ENCODE peak calls at places on chromosome 7, in six cellular contexts. One of them, this sample, is unnamed. For H3K27me3, the result is how much of the 10 kb centered on the place peaks cover.

GRCh38 chr7:17526621-17527020 is 228.2 kb downstream of the AHR start:
- DNase-seq in adipocyte: no peak
- DNase-seq in heart right ventricle: no peak
- DNase-seq in colonic mucosa: no peak
- DNase-seq in GM06990: no peak
- DNase-seq in astrocyte: no peak
- DNase-seq in this sample: no peak

GRCh38 chr7:155897758-155898386 is 85.6 kb upstream of the SHH start:
- DNase-seq in GM06990: no peak
- DNase-seq in colonic mucosa: no peak
- DNase-seq in adipocyte: no peak
- DNase-seq in astrocyte: no peak
- DNase-seq in heart right ventricle: no peak
- DNase-seq in this sample: no peak

GRCh38 chr7:107025449-107026103 is 18.9 kb upstream of the PRKAR2B start:
- DNase-seq in heart right ventricle: no peak
- DNase-seq in adipocyte: peak
- DNase-seq in astrocyte: peak
- DNase-seq in colonic mucosa: no peak
- DNase-seq in GM06990: no peak
- DNase-seq in this sample: no peak

GRCh38 chr7:116356979-116357378 is 142.6 kb upstream of the CAV2 start:
- DNase-seq in colonic mucosa: no peak
- DNase-seq in astrocyte: peak
- DNase-seq in heart right ventricle: no peak
- DNase-seq in adipocyte: no peak
- DNase-seq in GM06990: no peak
- DNase-seq in this sample: no peak

GRCh38 chr7:130275826-130276291 is 9.2 kb downstream of the CPA2 start:
- DNase-seq in astrocyte: peak
- DNase-seq in heart right ventricle: no peak
- DNase-seq in adipocyte: peak
- DNase-seq in colonic mucosa: no peak
- DNase-seq in GM06990: no peak
- DNase-seq in this sample: no peak

GRCh38 chr7:157692156-157693011 is 355.6 kb downstream of the DNAJB6 start:
- DNase-seq in colonic mucosa: no peak
- DNase-seq in heart right ventricle: no peak
- DNase-seq in adipocyte: no peak
- DNase-seq in GM06990: no peak
- DNase-seq in astrocyte: no peak
- DNase-seq in this sample: no peak

GRCh38 chr7:45922810-45923209 is 1.7 kb upstream of the IGFBP3 start:
- DNase-seq in adipocyte: peak
- DNase-seq in astrocyte: peak
- DNase-seq in colonic mucosa: no peak
- DNase-seq in GM06990: no peak
- DNase-seq in heart right ventricle: peak
- DNase-seq in this sample: no peak

GRCh38 chr7:139580435-139580834 is 57.0 kb downstream of the CLEC2L start:
- DNase-seq in GM06990: no peak
- DNase-seq in astrocyte: no peak
- DNase-seq in colonic mucosa: no peak
- DNase-seq in heart right ventricle: no peak
- DNase-seq in adipocyte: no peak
- DNase-seq in this sample: no peak

GRCh38 chr7:132654150-132654549 is 77.9 kb upstream of the PLXNA4 start:
- DNase-seq in astrocyte: no peak
- DNase-seq in colonic mucosa: no peak
- DNase-seq in heart right ventricle: no peak
- DNase-seq in GM06990: no peak
- DNase-seq in adipocyte: peak
- DNase-seq in this sample: no peak

GRCh38 chr7:34739651-34740300 is 81.8 kb downstream of the NPSR1 start:
- DNase-seq in adipocyte: no peak
- DNase-seq in astrocyte: no peak
- DNase-seq in colonic mucosa: no peak
- DNase-seq in heart right ventricle: no peak
- DNase-seq in GM06990: no peak
- DNase-seq in this sample: no peak

GRCh38 chr7:97024209-97025129 is at the start of gene DLX5:
- DNase-seq in heart right ventricle: peak
- DNase-seq in adipocyte: peak
- DNase-seq in astrocyte: peak
- DNase-seq in colonic mucosa: no peak
- DNase-seq in GM06990: no peak
- DNase-seq in this sample: no peak

GRCh38 chr7:140260338-140260737 is 83.6 kb upstream of the KDM7A start:
- DNase-seq in astrocyte: no peak
- DNase-seq in adipocyte: no peak
- DNase-seq in GM06990: no peak
- DNase-seq in heart right ventricle: no peak
- DNase-seq in colonic mucosa: peak
- DNase-seq in this sample: no peak

GRCh38 chr7:156969972-156970420 is 20.5 kb downstream of the NOM1 start:
- DNase-seq in adipocyte: peak
- DNase-seq in GM06990: no peak
- DNase-seq in colonic mucosa: no peak
- DNase-seq in heart right ventricle: no peak
- DNase-seq in astrocyte: no peak
- DNase-seq in this sample: no peak

GRCh38 chr7:42573904-42574692 is 337.1 kb upstream of the GLI3 start:
- DNase-seq in GM06990: no peak
- DNase-seq in colonic mucosa: no peak
- DNase-seq in astrocyte: peak
- DNase-seq in adipocyte: peak
- DNase-seq in heart right ventricle: no peak
- DNase-seq in this sample: no peak

GRCh38 chr7:94971051-94971867 is 63.9 kb downstream of the PPP1R9A start:
- DNase-seq in heart right ventricle: no peak
- DNase-seq in astrocyte: peak
- DNase-seq in GM06990: no peak
- DNase-seq in adipocyte: peak
- DNase-seq in colonic mucosa: no peak
- DNase-seq in this sample: peak

GRCh38 chr7:3899559-3899991 is 598.5 kb downstream of the SDK1 start:
- DNase-seq in adipocyte: no peak
- DNase-seq in heart right ventricle: no peak
- DNase-seq in colonic mucosa: no peak
- DNase-seq in astrocyte: no peak
- DNase-seq in GM06990: no peak
- DNase-seq in this sample: no peak

GRCh38 chr7:31695856-31696255 is 8.8 kb downstream of the PPP1R17 start:
- DNase-seq in colonic mucosa: no peak
- DNase-seq in heart right ventricle: no peak
- DNase-seq in astrocyte: no peak
- DNase-seq in GM06990: no peak
- DNase-seq in adipocyte: no peak
- DNase-seq in this sample: no peak

GRCh38 chr7:41621953-41622831 is 80.7 kb downstream of the INHBA start:
- DNase-seq in colonic mucosa: no peak
- DNase-seq in astrocyte: no peak
- DNase-seq in heart right ventricle: no peak
- DNase-seq in adipocyte: no peak
- DNase-seq in GM06990: no peak
- DNase-seq in this sample: no peak

GRCh38 chr7:1817061-1817712 is 147.1 kb downstream of the ELFN1 start:
- DNase-seq in adipocyte: no peak
- DNase-seq in GM06990: no peak
- DNase-seq in heart right ventricle: no peak
- DNase-seq in colonic mucosa: no peak
- DNase-seq in astrocyte: no peak
- DNase-seq in this sample: no peak

GRCh38 chr7:64541438-64542359 is 21.2 kb downstream of the ZNF680 start:
- DNase-seq in adipocyte: peak
- DNase-seq in astrocyte: peak
- DNase-seq in heart right ventricle: peak
- DNase-seq in GM06990: no peak
- DNase-seq in colonic mucosa: no peak
- DNase-seq in this sample: no peak

GRCh38 chr7:74525881-74526280 is 72.2 kb downstream of the GTF2IRD1 start:
- DNase-seq in astrocyte: no peak
- DNase-seq in colonic mucosa: peak
- DNase-seq in GM06990: no peak
- DNase-seq in heart right ventricle: no peak
- DNase-seq in adipocyte: no peak
- DNase-seq in this sample: no peak

GRCh38 chr7:92827464-92827863 is 8.9 kb downstream of the CDK6 start:
- DNase-seq in adipocyte: no peak
- DNase-seq in heart right ventricle: no peak
- DNase-seq in astrocyte: peak
- DNase-seq in colonic mucosa: no peak
- DNase-seq in GM06990: no peak
- DNase-seq in this sample: no peak

GRCh38 chr7:154856737-154857136 is 146.2 kb downstream of the PAXIP1 start:
- DNase-seq in heart right ventricle: no peak
- DNase-seq in astrocyte: no peak
- DNase-seq in colonic mucosa: no peak
- DNase-seq in adipocyte: no peak
- DNase-seq in GM06990: no peak
- DNase-seq in this sample: no peak

GRCh38 chr7:82595176-82595575 is 151.6 kb upstream of the CACNA2D1 start:
- DNase-seq in colonic mucosa: no peak
- DNase-seq in adipocyte: peak
- DNase-seq in heart right ventricle: no peak
- DNase-seq in GM06990: no peak
- DNase-seq in astrocyte: peak
- DNase-seq in this sample: no peak

GRCh38 chr7:86653919-86654659 is 10.4 kb downstream of the GRM3 start:
- DNase-seq in heart right ventricle: peak
- DNase-seq in colonic mucosa: no peak
- DNase-seq in GM06990: no peak
- DNase-seq in adipocyte: no peak
- DNase-seq in astrocyte: no peak
- DNase-seq in this sample: no peak

GRCh38 chr7:151608031-151608551 is 88.4 kb upstream of the RHEB start:
- DNase-seq in astrocyte: no peak
- DNase-seq in heart right ventricle: no peak
- DNase-seq in GM06990: no peak
- DNase-seq in colonic mucosa: peak
- DNase-seq in adipocyte: no peak
- DNase-seq in this sample: no peak

GRCh38 chr7:29192284-29192683 is 2.3 kb upstream of the CHN2 start:
- DNase-seq in colonic mucosa: no peak
- DNase-seq in adipocyte: no peak
- DNase-seq in heart right ventricle: no peak
- DNase-seq in GM06990: no peak
- DNase-seq in astrocyte: no peak
- DNase-seq in this sample: no peak
- H3K27me3 ChIP-seq in colonic mucosa: under half
- H3K27me3 ChIP-seq in adipocyte: under half
- H3K27me3 ChIP-seq in heart right ventricle: under half
- H3K27me3 ChIP-seq in GM06990: under half
- H3K27me3 ChIP-seq in astrocyte: half or more
- H3K27me3 ChIP-seq in this sample: under half

GRCh38 chr7:144836545-144836842 is 641 bp upstream of the TPK1 start:
- DNase-seq in colonic mucosa: no peak
- DNase-seq in adipocyte: no peak
- DNase-seq in heart right ventricle: no peak
- DNase-seq in astrocyte: no peak
- DNase-seq in GM06990: no peak
- DNase-seq in this sample: no peak
- H3K4me3 ChIP-seq in colonic mucosa: peak
- H3K4me3 ChIP-seq in adipocyte: peak
- H3K4me3 ChIP-seq in heart right ventricle: peak
- H3K4me3 ChIP-seq in astrocyte: no peak
- H3K4me3 ChIP-seq in GM06990: no peak
- H3K4me3 ChIP-seq in this sample: no peak

DNA sequence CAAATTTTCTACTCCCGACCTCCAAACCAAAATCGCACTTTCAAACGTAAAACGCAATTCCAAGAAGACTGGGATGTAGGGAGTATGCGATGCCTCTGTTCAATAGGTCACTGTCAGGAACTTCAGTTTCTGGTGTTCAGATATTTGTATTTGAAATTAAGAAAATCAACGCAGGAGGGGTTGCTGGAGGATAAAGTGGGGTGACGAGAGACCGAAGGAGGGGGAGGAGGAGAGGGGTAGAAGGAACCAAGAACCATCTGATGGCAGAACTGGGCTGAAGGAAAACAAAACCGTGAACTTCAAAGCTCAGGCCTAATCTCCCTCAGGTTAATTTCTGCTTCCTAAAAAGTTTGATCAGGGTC is 293.8 kb upstream of the NFE2L3 start:
- DNase-seq in astrocyte: no peak
- DNase-seq in heart right ventricle: no peak
- DNase-seq in colonic mucosa: no peak
- DNase-seq in GM06990: no peak
- DNase-seq in adipocyte: no peak
- DNase-seq in this sample: no peak
- H3K27me3 ChIP-seq in astrocyte: half or more
- H3K27me3 ChIP-seq in heart right ventricle: half or more
- H3K27me3 ChIP-seq in colonic mucosa: under half
- H3K27me3 ChIP-seq in GM06990: under half
- H3K27me3 ChIP-seq in adipocyte: under half
- H3K27me3 ChIP-seq in this sample: under half

GRCh38 chr7:100865372-100865911 is 1.7 kb upstream of the TRIP6 start:
- DNase-seq in heart right ventricle: no peak
- DNase-seq in GM06990: no peak
- DNase-seq in astrocyte: peak
- DNase-seq in colonic mucosa: no peak
- DNase-seq in adipocyte: no peak
- DNase-seq in this sample: no peak
- H3K4me3 ChIP-seq in heart right ventricle: no peak
- H3K4me3 ChIP-seq in GM06990: no peak
- H3K4me3 ChIP-seq in astrocyte: no peak
- H3K4me3 ChIP-seq in colonic mucosa: peak
- H3K4me3 ChIP-seq in adipocyte: no peak
- H3K4me3 ChIP-seq in this sample: no peak

DNA sequence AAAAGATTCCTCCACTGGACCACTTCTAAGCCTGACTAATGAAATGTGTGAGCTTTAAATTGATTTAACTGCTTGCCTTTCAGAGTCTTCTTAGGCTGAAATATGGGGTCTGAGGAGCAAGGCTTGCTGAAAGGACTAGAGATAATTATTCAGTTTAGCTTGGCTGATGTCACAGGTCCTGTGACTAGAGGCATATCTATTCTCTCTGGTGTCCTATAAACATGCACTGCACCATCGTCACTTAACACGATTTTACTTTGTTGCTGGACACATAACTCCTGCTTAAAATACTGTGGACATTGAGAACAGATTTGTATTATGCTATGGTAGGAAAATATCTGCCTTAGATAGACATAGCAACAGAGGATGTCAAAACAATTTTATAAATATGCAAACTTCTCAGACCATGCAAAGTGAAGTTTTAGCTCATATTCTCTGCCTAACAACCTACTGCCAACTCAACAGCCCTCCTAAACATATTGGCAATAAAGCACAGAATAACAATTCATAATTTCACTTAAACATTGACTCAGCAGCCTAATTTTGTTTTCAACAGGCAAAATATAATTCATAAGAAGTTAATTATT is 80.2 kb downstream of the RNF133 start:
- DNase-seq in astrocyte: no peak
- DNase-seq in colonic mucosa: no peak
- DNase-seq in heart right ventricle: no peak
- DNase-seq in adipocyte: no peak
- DNase-seq in GM06990: no peak
- DNase-seq in this sample: no peak
- H3K27me3 ChIP-seq in astrocyte: under half
- H3K27me3 ChIP-seq in colonic mucosa: under half
- H3K27me3 ChIP-seq in heart right ventricle: under half
- H3K27me3 ChIP-seq in adipocyte: under half
- H3K27me3 ChIP-seq in GM06990: under half
- H3K27me3 ChIP-seq in this sample: under half

GRCh38 chr7:77338883-77339629 is 77.1 kb downstream of the GSAP start:
- DNase-seq in colonic mucosa: no peak
- DNase-seq in GM06990: no peak
- DNase-seq in heart right ventricle: no peak
- DNase-seq in astrocyte: no peak
- DNase-seq in adipocyte: peak
- DNase-seq in this sample: no peak
- H3K4me3 ChIP-seq in colonic mucosa: no peak
- H3K4me3 ChIP-seq in GM06990: no peak
- H3K4me3 ChIP-seq in heart right ventricle: no peak
- H3K4me3 ChIP-seq in astrocyte: no peak
- H3K4me3 ChIP-seq in adipocyte: no peak
- H3K4me3 ChIP-seq in this sample: no peak

This sample was measured in BJ.